ENCODE peak calls at places on chromosome 5, in eight cellular contexts. U, X, D, I, W, V, R and Q are unnamed samples.

GRCh38 chr5:62538017-62538942 is 40.3 kb upstream of the LRRC70 start:
- DNase-seq in U (no peak), X (no peak), D (no peak), I (no peak), W (no peak), V (no peak), R (no peak), Q (peak)

GRCh38 chr5:171629221-171630005 is 156.2 kb upstream of the SMIM23 start:
- DNase-seq in U (no peak), X (no peak), D (no peak), I (no peak), W (no peak), V (no peak), R (no peak), Q (no peak)

GRCh38 chr5:33482335-33482734 is 41.6 kb downstream of the TARS1 start:
- DNase-seq in U (no peak), X (no peak), D (no peak), I (no peak), W (no peak), V (no peak), R (no peak), Q (no peak)

GRCh38 chr5:111756701-111757581 is at the start of gene NREP:
- DNase-seq in U (peak), X (peak), D (peak), I (peak), W (peak), V (no peak), R (peak), Q (peak)

GRCh38 chr5:982377-983237 is 26.0 kb upstream of the NKD2 start:
- DNase-seq in U (no peak), X (no peak), D (no peak), I (no peak), W (peak), V (no peak), R (peak), Q (no peak)

GRCh38 chr5:96016216-96016615 is 54.6 kb upstream of the ELL2 start:
- DNase-seq in U (no peak), X (no peak), D (no peak), I (no peak), W (no peak), V (no peak), R (no peak), Q (no peak)

GRCh38 chr5:160030631-160031377 is 21.9 kb downstream of the TTC1 start:
- DNase-seq in U (no peak), X (no peak), D (no peak), I (no peak), W (no peak), V (no peak), R (no peak), Q (no peak)

GRCh38 chr5:170429014-170429413 is 39.8 kb upstream of the KCNMB1 start:
- DNase-seq in U (no peak), X (no peak), D (no peak), I (no peak), W (peak), V (no peak), R (peak), Q (no peak)